ENCODE peak calls at places on chromosome 16, in ten cellular contexts. One of them, this sample, is unnamed.

GRCh38 chr16:10103700-10104099 is 78.5 kb downstream of the GRIN2A start:
- DNase-seq in GM12891: no peak
- DNase-seq in left colon: no peak
- DNase-seq in body of pancreas: no peak
- DNase-seq in psoas muscle: no peak
- DNase-seq in right atrium auricular region: no peak
- DNase-seq in AG09319: no peak
- DNase-seq in nucleus accumbens: no peak
- DNase-seq in AG10803: no peak
- DNase-seq in glutamatergic neuron: no peak
- DNase-seq in this sample: no peak

GRCh38 chr16:3807425-3808123 is 72.9 kb downstream of the CREBBP start:
- DNase-seq in GM12891: no peak
- DNase-seq in left colon: no peak
- DNase-seq in body of pancreas: no peak
- DNase-seq in psoas muscle: no peak
- DNase-seq in right atrium auricular region: no peak
- DNase-seq in AG09319: no peak
- DNase-seq in nucleus accumbens: no peak
- DNase-seq in AG10803: no peak
- DNase-seq in glutamatergic neuron: no peak
- DNase-seq in this sample: peak; percentile 48

GRCh38 chr16:30004424-30004776 is 6.4 kb downstream of the DOC2A start:
- DNase-seq in GM12891: no peak
- DNase-seq in left colon: no peak
- DNase-seq in body of pancreas: no peak
- DNase-seq in psoas muscle: peak; percentile 52
- DNase-seq in right atrium auricular region: no peak
- DNase-seq in AG09319: no peak
- DNase-seq in nucleus accumbens: no peak
- DNase-seq in AG10803: no peak
- DNase-seq in glutamatergic neuron: no peak
- DNase-seq in this sample: no peak

GRCh38 chr16:28140788-28141618 is 70.8 kb downstream of the XPO6 start:
- DNase-seq in GM12891: peak; percentile 22
- DNase-seq in left colon: no peak
- DNase-seq in body of pancreas: peak; percentile 21
- DNase-seq in psoas muscle: no peak
- DNase-seq in right atrium auricular region: no peak
- DNase-seq in AG09319: no peak
- DNase-seq in nucleus accumbens: no peak
- DNase-seq in AG10803: no peak
- DNase-seq in glutamatergic neuron: no peak
- DNase-seq in this sample: peak; percentile 72

GRCh38 chr16:75695708-75696107 is 5.6 kb downstream of the DUXB start:
- DNase-seq in GM12891: no peak
- DNase-seq in left colon: no peak
- DNase-seq in body of pancreas: no peak
- DNase-seq in psoas muscle: no peak
- DNase-seq in right atrium auricular region: no peak
- DNase-seq in AG09319: no peak
- DNase-seq in nucleus accumbens: no peak
- DNase-seq in AG10803: no peak
- DNase-seq in glutamatergic neuron: no peak
- DNase-seq in this sample: no peak

GRCh38 chr16:1579214-1579613 is 32.7 kb downstream of the IFT140 start:
- DNase-seq in GM12891: no peak
- DNase-seq in left colon: no peak
- DNase-seq in body of pancreas: no peak
- DNase-seq in psoas muscle: no peak
- DNase-seq in right atrium auricular region: no peak
- DNase-seq in AG09319: no peak
- DNase-seq in nucleus accumbens: no peak
- DNase-seq in AG10803: no peak
- DNase-seq in glutamatergic neuron: no peak
- DNase-seq in this sample: no peak

GRCh38 chr16:1427473-1428461 is 3.1 kb upstream of the PERCC1 start:
- DNase-seq in GM12891: no peak
- DNase-seq in left colon: no peak
- DNase-seq in body of pancreas: no peak
- DNase-seq in psoas muscle: no peak
- DNase-seq in right atrium auricular region: no peak
- DNase-seq in AG09319: no peak
- DNase-seq in nucleus accumbens: no peak
- DNase-seq in AG10803: no peak
- DNase-seq in glutamatergic neuron: no peak
- DNase-seq in this sample: no peak

GRCh38 chr16:22324787-22325597 is 27.8 kb downstream of the POLR3E start:
- DNase-seq in GM12891: no peak
- DNase-seq in left colon: no peak
- DNase-seq in body of pancreas: no peak
- DNase-seq in psoas muscle: no peak
- DNase-seq in right atrium auricular region: no peak
- DNase-seq in AG09319: no peak
- DNase-seq in nucleus accumbens: no peak
- DNase-seq in AG10803: no peak
- DNase-seq in glutamatergic neuron: no peak
- DNase-seq in this sample: no peak

GRCh38 chr16:24070851-24071250 is 185.3 kb upstream of the CACNG3 start:
- DNase-seq in GM12891: peak; percentile 36
- DNase-seq in left colon: peak; percentile 12
- DNase-seq in body of pancreas: no peak
- DNase-seq in psoas muscle: no peak
- DNase-seq in right atrium auricular region: peak; percentile 28
- DNase-seq in AG09319: no peak
- DNase-seq in nucleus accumbens: no peak
- DNase-seq in AG10803: peak; percentile 3
- DNase-seq in glutamatergic neuron: peak; percentile 42
- DNase-seq in this sample: peak; percentile 65

GRCh38 chr16:886802-887731 is 83.7 kb downstream of the LMF1 start:
- DNase-seq in GM12891: no peak
- DNase-seq in left colon: no peak
- DNase-seq in body of pancreas: no peak
- DNase-seq in psoas muscle: peak; percentile 42
- DNase-seq in right atrium auricular region: no peak
- DNase-seq in AG09319: no peak
- DNase-seq in nucleus accumbens: no peak
- DNase-seq in AG10803: no peak
- DNase-seq in glutamatergic neuron: no peak
- DNase-seq in this sample: no peak

GRCh38 chr16:80744856-80745255 is 59.5 kb downstream of the CDYL2 start:
- DNase-seq in GM12891: no peak
- DNase-seq in left colon: no peak
- DNase-seq in body of pancreas: no peak
- DNase-seq in psoas muscle: no peak
- DNase-seq in right atrium auricular region: no peak
- DNase-seq in AG09319: no peak
- DNase-seq in nucleus accumbens: no peak
- DNase-seq in AG10803: no peak
- DNase-seq in glutamatergic neuron: no peak
- DNase-seq in this sample: no peak

GRCh38 chr16:77679901-77680300 is 42.4 kb upstream of the NUDT7 start:
- DNase-seq in GM12891: no peak
- DNase-seq in left colon: no peak
- DNase-seq in body of pancreas: no peak
- DNase-seq in psoas muscle: no peak
- DNase-seq in right atrium auricular region: no peak
- DNase-seq in AG09319: peak; percentile 8
- DNase-seq in nucleus accumbens: no peak
- DNase-seq in AG10803: peak; percentile 10
- DNase-seq in glutamatergic neuron: no peak
- DNase-seq in this sample: no peak

GRCh38 chr16:10749680-10750035 is 6.0 kb downstream of the NUBP1 start:
- DNase-seq in GM12891: no peak
- DNase-seq in left colon: no peak
- DNase-seq in body of pancreas: no peak
- DNase-seq in psoas muscle: no peak
- DNase-seq in right atrium auricular region: no peak
- DNase-seq in AG09319: no peak
- DNase-seq in nucleus accumbens: no peak
- DNase-seq in AG10803: peak; percentile 18
- DNase-seq in glutamatergic neuron: no peak
- DNase-seq in this sample: no peak

GRCh38 chr16:35525979-35526590 is 2066.7 kb downstream of the TP53TG3F start:
- DNase-seq in GM12891: no peak
- DNase-seq in left colon: no peak
- DNase-seq in body of pancreas: no peak
- DNase-seq in psoas muscle: no peak
- DNase-seq in right atrium auricular region: no peak
- DNase-seq in AG09319: no peak
- DNase-seq in nucleus accumbens: no peak
- DNase-seq in AG10803: no peak
- DNase-seq in glutamatergic neuron: no peak
- DNase-seq in this sample: no peak

GRCh38 chr16:63877401-63877800 is 1244.5 kb downstream of the CDH11 start:
- DNase-seq in GM12891: no peak
- DNase-seq in left colon: no peak
- DNase-seq in body of pancreas: no peak
- DNase-seq in psoas muscle: no peak
- DNase-seq in right atrium auricular region: no peak
- DNase-seq in AG09319: no peak
- DNase-seq in nucleus accumbens: no peak
- DNase-seq in AG10803: no peak
- DNase-seq in glutamatergic neuron: no peak
- DNase-seq in this sample: no peak

GRCh38 chr16:52677487-52677886 is 130.5 kb upstream of the TOX3 start:
- DNase-seq in GM12891: no peak
- DNase-seq in left colon: no peak
- DNase-seq in body of pancreas: no peak
- DNase-seq in psoas muscle: no peak
- DNase-seq in right atrium auricular region: no peak
- DNase-seq in AG09319: no peak
- DNase-seq in nucleus accumbens: no peak
- DNase-seq in AG10803: no peak
- DNase-seq in glutamatergic neuron: no peak
- DNase-seq in this sample: no peak

GRCh38 chr16:66824006-66824405 is 6.8 kb downstream of the NAE1 start:
- DNase-seq in GM12891: no peak
- DNase-seq in left colon: no peak
- DNase-seq in body of pancreas: no peak
- DNase-seq in psoas muscle: no peak
- DNase-seq in right atrium auricular region: no peak
- DNase-seq in AG09319: no peak
- DNase-seq in nucleus accumbens: no peak
- DNase-seq in AG10803: no peak
- DNase-seq in glutamatergic neuron: no peak
- DNase-seq in this sample: no peak

GRCh38 chr16:9050102-9050830 is 41.2 kb upstream of the HAPSTR1 start:
- DNase-seq in GM12891: no peak
- DNase-seq in left colon: no peak
- DNase-seq in body of pancreas: no peak
- DNase-seq in psoas muscle: no peak
- DNase-seq in right atrium auricular region: no peak
- DNase-seq in AG09319: no peak
- DNase-seq in nucleus accumbens: no peak
- DNase-seq in AG10803: no peak
- DNase-seq in glutamatergic neuron: peak; percentile 24
- DNase-seq in this sample: no peak

GRCh38 chr16:6704306-6704705 is 628.3 kb upstream of the RBFOX1 start:
- DNase-seq in GM12891: no peak
- DNase-seq in left colon: no peak
- DNase-seq in body of pancreas: no peak
- DNase-seq in psoas muscle: no peak
- DNase-seq in right atrium auricular region: no peak
- DNase-seq in AG09319: no peak
- DNase-seq in nucleus accumbens: no peak
- DNase-seq in AG10803: no peak
- DNase-seq in glutamatergic neuron: no peak
- DNase-seq in this sample: no peak

GRCh38 chr16:58510097-58510775 is 5.1 kb upstream of the SETD6 start:
- DNase-seq in GM12891: no peak
- DNase-seq in left colon: no peak
- DNase-seq in body of pancreas: no peak
- DNase-seq in psoas muscle: peak; percentile 51
- DNase-seq in right atrium auricular region: peak; percentile 21
- DNase-seq in AG09319: no peak
- DNase-seq in nucleus accumbens: no peak
- DNase-seq in AG10803: no peak
- DNase-seq in glutamatergic neuron: no peak
- DNase-seq in this sample: no peak

This sample was measured in GM10248.